ENCODE peak calls at places on chromosome 10, in four cellular contexts. T is cardiac septum, B is Calu3, A is gastrocnemius medialis. O is an unnamed sample.

GRCh38 chr10:119431034-119431767 is 111.3 kb downstream of the RGS10 start:
- DNase-seq in T (no peak), B (no peak), A (no peak), O (no peak)

GRCh38 chr10:27838291-27838690 is 92.7 kb upstream of the MKX start:
- DNase-seq in T (no peak), B (no peak), A (no peak), O (no peak)

GRCh38 chr10:30241422-30242110 is 107.5 kb downstream of the MTPAP start:
- DNase-seq in T (no peak), B (no peak), A (no peak), O (no peak)

GRCh38 chr10:62076872-62077271 is 175.4 kb downstream of the ARID5B start:
- DNase-seq in T (no peak), B (peak), A (no peak), O (no peak)

GRCh38 chr10:70812814-70813213 is 2.9 kb upstream of the SGPL1 start:
- DNase-seq in T (no peak), B (no peak), A (no peak), O (no peak)

GRCh38 chr10:117186832-117187615 is 10.3 kb upstream of the KCNK18 start:
- DNase-seq in T (no peak), B (no peak), A (no peak), O (peak)

GRCh38 chr10:126133906-126134703 is 237.7 kb downstream of the FANK1 start:
- DNase-seq in T (no peak), B (no peak), A (no peak), O (no peak)

GRCh38 chr10:77180794-77181193 is 456.8 kb downstream of the KCNMA1 start:
- DNase-seq in T (no peak), B (no peak), A (no peak), O (no peak)

GRCh38 chr10:130220251-130221185 is 84.3 kb downstream of the GLRX3 start:
- DNase-seq in T (peak), B (no peak), A (no peak), O (peak)

GRCh38 chr10:78849115-78849514 is 219.7 kb upstream of the ZMIZ1 start:
- DNase-seq in T (peak), B (no peak), A (no peak), O (no peak)